ENCODE peak calls at places on chromosomes 4 and X, in four cellular contexts. O is retina, M is T-cell, A is lower lobe of right lung. N is an unnamed sample.
A peak's percentile ranks its signal among the peaks of the same experiment; 100 is the strongest.

GRCh38 chr4:189498457-189498856 is 442.2 kb upstream of the FRG1 start:
- DNase-seq in O (no peak), A (no peak), M (no peak), N (no peak)

GRCh38 chr4:125750827-125751466 is 436.2 kb downstream of the FAT4 start:
- DNase-seq in O (peak; percentile 55), M (no peak), A (no peak), N (no peak)

GRCh38 chrX:19810809-19811208 is 76.6 kb downstream of the SH3KBP1 start:
- DNase-seq in A (no peak), O (no peak), M (no peak), N (no peak)

GRCh38 chr4:104592894-104593470 is 98.3 kb upstream of the CXXC4 start:
- DNase-seq in M (no peak), A (no peak), O (peak; percentile 10), N (no peak)

GRCh38 chrX:39163585-39163984 is 362.3 kb downstream of the MID1IP1 start:
- DNase-seq in M (no peak), O (no peak), A (no peak), N (no peak)

GRCh38 chr4:6598127-6598526 is 23.1 kb downstream of the MAN2B2 start:
- DNase-seq in A (no peak), O (no peak), M (no peak), N (no peak)

GRCh38 chr4:1325176-1325480 is 21.9 kb upstream of the UVSSA start:
- DNase-seq in O (no peak), A (peak; percentile 15), M (no peak), N (no peak)

GRCh38 chr4:169225058-169225751 is 45.6 kb downstream of the SH3RF1 start:
- DNase-seq in O (no peak), A (no peak), M (no peak), N (no peak)

GRCh38 chrX:107626916-107627315 is 1.4 kb upstream of the PRPS1 start:
- DNase-seq in A (no peak), O (no peak), M (no peak), N (no peak)

GRCh38 chr4:158770671-158771070 is 1.8 kb downstream of the FNIP2 start:
- DNase-seq in A (no peak), M (no peak), O (no peak), N (peak; percentile 2)

GRCh38 chrX:66200855-66201795 is 37.1 kb downstream of the HEPH start:
- DNase-seq in A (no peak), O (no peak), M (no peak), N (no peak)

GRCh38 chrX:22273714-22274317 is 1.1 kb downstream of the CBLL2 start:
- DNase-seq in O (no peak), M (no peak), A (no peak), N (no peak)

GRCh38 chrX:35025820-35026219 is 83.2 kb downstream of the FAM47B start:
- DNase-seq in A (no peak), M (no peak), O (no peak), N (no peak)

GRCh38 chrX:9977642-9978041 is 10.5 kb downstream of the CLDN34 start:
- DNase-seq in M (no peak), O (no peak), A (no peak), N (no peak)

GRCh38 chr4:123671633-123672404 is 275.2 kb downstream of the SPRY1 start:
- DNase-seq in O (no peak), M (no peak), A (no peak), N (no peak)

GRCh38 chr4:114770624-114771023 is 172.0 kb downstream of the UGT8 start:
- DNase-seq in A (no peak), O (no peak), M (no peak), N (no peak)

GRCh38 chr4:4413373-4413725 is 26.4 kb downstream of the NSG1 start:
- DNase-seq in O (no peak), M (no peak), A (peak; percentile 19), N (no peak)

GRCh38 chr4:22129454-22130075 is 181.0 kb upstream of the KCNIP4 start:
- DNase-seq in A (no peak), O (peak; percentile 6), M (no peak), N (no peak)